ENCODE peak calls at places on chromosomes 1 and 21, in seven cellular contexts. One of them, this sample, is unnamed.

GRCh38 chr1:97505816-97506215 is 415.0 kb downstream of the DPYD start:
- DNase-seq in RWPE1: no peak
- DNase-seq in upper lobe of right lung: no peak
- DNase-seq in adrenal gland: no peak
- DNase-seq in WERI-Rb-1: no peak
- DNase-seq in lower lobe of right lung: no peak
- DNase-seq in NB4: no peak
- DNase-seq in this sample: no peak

GRCh38 chr1:217134857-217135568 is 411.8 kb upstream of the ESRRG start:
- DNase-seq in RWPE1: peak
- DNase-seq in WERI-Rb-1: peak
- DNase-seq in NB4: no peak
- DNase-seq in lower lobe of right lung: no peak
- DNase-seq in upper lobe of right lung: no peak
- DNase-seq in adrenal gland: no peak
- DNase-seq in this sample: no peak

GRCh38 chr1:225911207-225912130 is 12.6 kb downstream of the PYCR2 start:
- DNase-seq in NB4: no peak
- DNase-seq in lower lobe of right lung: peak
- DNase-seq in upper lobe of right lung: peak
- DNase-seq in adrenal gland: peak
- DNase-seq in WERI-Rb-1: no peak
- DNase-seq in RWPE1: no peak
- DNase-seq in this sample: no peak

GRCh38 chr1:215970406-215970805 is 403.3 kb downstream of the KCTD3 start:
- DNase-seq in lower lobe of right lung: no peak
- DNase-seq in upper lobe of right lung: no peak
- DNase-seq in WERI-Rb-1: no peak
- DNase-seq in RWPE1: no peak
- DNase-seq in adrenal gland: no peak
- DNase-seq in NB4: no peak
- DNase-seq in this sample: no peak

GRCh38 chr1:147758379-147759100 is 1.9 kb downstream of the GJA5 start:
- DNase-seq in lower lobe of right lung: no peak
- DNase-seq in upper lobe of right lung: no peak
- DNase-seq in RWPE1: no peak
- DNase-seq in adrenal gland: no peak
- DNase-seq in NB4: no peak
- DNase-seq in WERI-Rb-1: no peak
- DNase-seq in this sample: no peak

GRCh38 chr1:115781830-115782229 is 13.3 kb upstream of the CASQ2 start:
- DNase-seq in lower lobe of right lung: no peak
- DNase-seq in NB4: no peak
- DNase-seq in RWPE1: no peak
- DNase-seq in WERI-Rb-1: no peak
- DNase-seq in adrenal gland: no peak
- DNase-seq in upper lobe of right lung: no peak
- DNase-seq in this sample: no peak

GRCh38 chr1:36486436-36487335 is 4.0 kb upstream of the CSF3R start:
- DNase-seq in lower lobe of right lung: peak
- DNase-seq in NB4: peak
- DNase-seq in upper lobe of right lung: peak
- DNase-seq in WERI-Rb-1: no peak
- DNase-seq in adrenal gland: peak
- DNase-seq in RWPE1: peak
- DNase-seq in this sample: no peak

GRCh38 chr1:46595127-46595526 is 8.9 kb downstream of the MKNK1 start:
- DNase-seq in RWPE1: no peak
- DNase-seq in WERI-Rb-1: no peak
- DNase-seq in adrenal gland: peak
- DNase-seq in upper lobe of right lung: peak
- DNase-seq in NB4: peak
- DNase-seq in lower lobe of right lung: peak
- DNase-seq in this sample: no peak

GRCh38 chr1:8740034-8740449 is 77.4 kb downstream of the RERE start:
- DNase-seq in upper lobe of right lung: no peak
- DNase-seq in lower lobe of right lung: no peak
- DNase-seq in NB4: no peak
- DNase-seq in adrenal gland: no peak
- DNase-seq in WERI-Rb-1: no peak
- DNase-seq in RWPE1: peak
- DNase-seq in this sample: no peak

GRCh38 chr1:164771568-164772350 is 212.8 kb downstream of the PBX1 start:
- DNase-seq in lower lobe of right lung: no peak
- DNase-seq in upper lobe of right lung: no peak
- DNase-seq in NB4: no peak
- DNase-seq in adrenal gland: peak
- DNase-seq in WERI-Rb-1: no peak
- DNase-seq in RWPE1: peak
- DNase-seq in this sample: no peak

GRCh38 chr21:20220586-20220985 is 777.6 kb upstream of the NCAM2 start:
- DNase-seq in RWPE1: no peak
- DNase-seq in upper lobe of right lung: no peak
- DNase-seq in lower lobe of right lung: no peak
- DNase-seq in WERI-Rb-1: no peak
- DNase-seq in NB4: no peak
- DNase-seq in adrenal gland: no peak
- DNase-seq in this sample: no peak

GRCh38 chr21:20215959-20216358 is 782.2 kb upstream of the NCAM2 start:
- DNase-seq in adrenal gland: no peak
- DNase-seq in RWPE1: no peak
- DNase-seq in lower lobe of right lung: no peak
- DNase-seq in NB4: peak
- DNase-seq in upper lobe of right lung: no peak
- DNase-seq in WERI-Rb-1: no peak
- DNase-seq in this sample: no peak
- TF ChIP-seq CTCF in adrenal gland: no peak
- TF ChIP-seq CTCF in RWPE1: no peak
- TF ChIP-seq CTCF in lower lobe of right lung: no peak
- TF ChIP-seq CTCF in NB4: no peak
- TF ChIP-seq CTCF in upper lobe of right lung: no peak
- TF ChIP-seq CTCF in WERI-Rb-1: no peak
- TF ChIP-seq CTCF in this sample: no peak

GRCh38 chr21:41955516-41955915 is 1.7 kb upstream of the C2CD2 start:
- DNase-seq in RWPE1: no peak
- DNase-seq in adrenal gland: no peak
- DNase-seq in NB4: no peak
- DNase-seq in lower lobe of right lung: no peak
- DNase-seq in upper lobe of right lung: no peak
- DNase-seq in WERI-Rb-1: peak
- DNase-seq in this sample: no peak

GRCh38 chr21:41958886-41959563 is 5.2 kb upstream of the C2CD2 start:
- DNase-seq in adrenal gland: peak
- DNase-seq in WERI-Rb-1: no peak
- DNase-seq in NB4: no peak
- DNase-seq in upper lobe of right lung: no peak
- DNase-seq in lower lobe of right lung: no peak
- DNase-seq in RWPE1: peak
- DNase-seq in this sample: no peak

GRCh38 chr21:41960386-41960785 is 6.6 kb upstream of the C2CD2 start:
- DNase-seq in upper lobe of right lung: no peak
- DNase-seq in NB4: no peak
- DNase-seq in WERI-Rb-1: no peak
- DNase-seq in RWPE1: no peak
- DNase-seq in lower lobe of right lung: no peak
- DNase-seq in adrenal gland: no peak
- DNase-seq in this sample: no peak

GRCh38 chr21:41956926-41957729 is 3.3 kb upstream of the C2CD2 start:
- DNase-seq in adrenal gland: peak
- DNase-seq in NB4: peak
- DNase-seq in lower lobe of right lung: no peak
- DNase-seq in RWPE1: peak
- DNase-seq in upper lobe of right lung: no peak
- DNase-seq in WERI-Rb-1: peak
- DNase-seq in this sample: no peak

DNA sequence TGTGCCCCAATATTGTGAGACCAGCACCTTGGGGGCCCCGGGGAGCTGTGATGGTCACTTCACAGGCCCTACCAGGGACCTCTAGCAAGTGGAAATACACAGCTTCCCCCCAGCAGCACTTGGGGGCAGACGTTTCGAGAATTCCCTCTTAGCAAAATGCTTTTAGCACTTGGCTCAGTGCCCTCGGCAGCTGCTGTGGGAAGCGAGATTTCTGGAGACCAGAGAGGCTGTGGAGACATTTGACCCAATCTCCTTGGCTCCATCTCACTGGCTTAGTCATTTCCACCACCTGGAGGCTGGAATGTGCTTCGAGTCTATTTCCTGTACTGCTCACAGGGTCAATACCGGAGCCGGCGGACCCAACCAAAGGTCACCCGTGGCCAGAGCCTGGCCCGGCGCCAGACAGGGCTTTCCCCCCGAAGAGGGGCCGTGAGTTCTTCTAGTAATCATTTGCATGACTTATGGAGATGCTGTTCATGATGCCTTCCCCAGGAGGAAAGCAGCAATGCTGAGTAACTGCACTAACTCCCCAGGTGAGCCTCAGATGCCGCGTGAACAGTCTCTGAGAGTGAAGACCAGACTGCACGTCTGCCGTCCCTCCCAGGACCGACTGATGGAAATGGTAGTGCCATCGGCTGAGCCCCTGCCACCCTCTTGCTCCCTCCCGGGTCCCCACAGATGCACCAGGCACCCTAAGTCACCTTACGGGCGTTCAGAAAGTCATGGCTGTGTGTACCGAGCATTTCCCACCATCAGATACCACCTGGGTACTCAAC is 4.4 kb upstream of the C2CD2 start:
- DNase-seq in upper lobe of right lung: no peak
- DNase-seq in NB4: no peak
- DNase-seq in WERI-Rb-1: peak
- DNase-seq in adrenal gland: peak
- DNase-seq in lower lobe of right lung: no peak
- DNase-seq in RWPE1: peak
- DNase-seq in this sample: no peak
- TF ChIP-seq CTCF in upper lobe of right lung: peak
- TF ChIP-seq CTCF in NB4: no peak
- TF ChIP-seq CTCF in WERI-Rb-1: peak
- TF ChIP-seq CTCF in adrenal gland: peak
- TF ChIP-seq CTCF in lower lobe of right lung: no peak
- TF ChIP-seq CTCF in RWPE1: peak
- TF ChIP-seq CTCF in this sample: no peak

DNA sequence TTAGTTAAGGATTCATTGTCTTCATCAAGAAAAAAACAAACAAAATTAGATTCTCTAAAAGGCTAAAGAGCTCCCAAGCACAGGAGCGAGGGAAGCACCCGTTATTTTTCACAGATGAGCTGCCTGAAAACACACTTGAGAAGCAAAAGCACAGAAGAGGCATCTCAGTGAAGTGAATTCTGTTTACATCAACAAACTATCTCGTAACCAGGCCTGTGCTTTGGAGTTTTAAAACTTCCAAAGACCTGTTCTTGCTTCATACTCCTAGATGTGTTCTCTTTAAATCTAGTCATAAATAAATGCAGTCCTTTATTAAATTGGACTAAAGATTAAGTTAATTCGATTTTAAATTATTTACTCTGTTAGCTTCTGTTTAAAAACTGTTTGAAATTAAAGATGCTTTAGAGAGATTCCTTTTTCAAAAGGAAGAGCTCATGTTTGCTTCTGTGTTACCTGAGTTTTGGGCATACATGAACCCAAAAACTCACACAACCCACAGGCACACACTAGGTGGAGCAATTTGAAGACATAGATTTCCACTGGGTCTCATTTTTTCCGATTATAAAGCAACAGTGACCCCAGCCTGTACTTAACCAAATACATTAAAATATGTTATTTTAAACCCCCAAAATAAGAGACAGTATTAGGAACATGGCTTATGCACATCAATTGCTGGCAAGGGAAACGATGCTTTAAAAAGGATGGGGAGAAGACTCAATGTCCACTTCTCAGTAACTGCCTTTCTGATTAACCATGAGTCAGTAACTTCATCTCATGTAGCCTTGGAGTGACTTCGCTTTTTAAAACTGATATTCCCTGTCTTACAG is 648.2 kb downstream of the SMYD3 start:
- DNase-seq in lower lobe of right lung: no peak
- DNase-seq in adrenal gland: no peak
- DNase-seq in NB4: peak
- DNase-seq in WERI-Rb-1: no peak
- DNase-seq in RWPE1: no peak
- DNase-seq in upper lobe of right lung: no peak
- DNase-seq in this sample: no peak
- TF ChIP-seq CTCF in lower lobe of right lung: no peak
- TF ChIP-seq CTCF in adrenal gland: peak
- TF ChIP-seq CTCF in NB4: peak
- TF ChIP-seq CTCF in WERI-Rb-1: no peak
- TF ChIP-seq CTCF in RWPE1: no peak
- TF ChIP-seq CTCF in upper lobe of right lung: peak
- TF ChIP-seq CTCF in this sample: peak

GRCh38 chr1:21491483-21492170 is 17.6 kb upstream of the ALPL start:
- DNase-seq in NB4: peak
- DNase-seq in upper lobe of right lung: no peak
- DNase-seq in RWPE1: no peak
- DNase-seq in WERI-Rb-1: no peak
- DNase-seq in lower lobe of right lung: no peak
- DNase-seq in adrenal gland: no peak
- DNase-seq in this sample: no peak

GRCh38 chr1:21494196-21494595 is 15.0 kb upstream of the ALPL start:
- DNase-seq in NB4: no peak
- DNase-seq in WERI-Rb-1: no peak
- DNase-seq in RWPE1: no peak
- DNase-seq in lower lobe of right lung: no peak
- DNase-seq in upper lobe of right lung: no peak
- DNase-seq in adrenal gland: no peak
- DNase-seq in this sample: no peak

GRCh38 chr1:21492171-21492625 is 17.0 kb upstream of the ALPL start:
- DNase-seq in lower lobe of right lung: no peak
- DNase-seq in RWPE1: no peak
- DNase-seq in NB4: no peak
- DNase-seq in WERI-Rb-1: no peak
- DNase-seq in adrenal gland: no peak
- DNase-seq in upper lobe of right lung: no peak
- DNase-seq in this sample: no peak

GRCh38 chr1:21489146-21489545 is 20.1 kb upstream of the ALPL start:
- DNase-seq in lower lobe of right lung: no peak
- DNase-seq in adrenal gland: no peak
- DNase-seq in upper lobe of right lung: no peak
- DNase-seq in WERI-Rb-1: no peak
- DNase-seq in NB4: no peak
- DNase-seq in RWPE1: no peak
- DNase-seq in this sample: no peak

DNA sequence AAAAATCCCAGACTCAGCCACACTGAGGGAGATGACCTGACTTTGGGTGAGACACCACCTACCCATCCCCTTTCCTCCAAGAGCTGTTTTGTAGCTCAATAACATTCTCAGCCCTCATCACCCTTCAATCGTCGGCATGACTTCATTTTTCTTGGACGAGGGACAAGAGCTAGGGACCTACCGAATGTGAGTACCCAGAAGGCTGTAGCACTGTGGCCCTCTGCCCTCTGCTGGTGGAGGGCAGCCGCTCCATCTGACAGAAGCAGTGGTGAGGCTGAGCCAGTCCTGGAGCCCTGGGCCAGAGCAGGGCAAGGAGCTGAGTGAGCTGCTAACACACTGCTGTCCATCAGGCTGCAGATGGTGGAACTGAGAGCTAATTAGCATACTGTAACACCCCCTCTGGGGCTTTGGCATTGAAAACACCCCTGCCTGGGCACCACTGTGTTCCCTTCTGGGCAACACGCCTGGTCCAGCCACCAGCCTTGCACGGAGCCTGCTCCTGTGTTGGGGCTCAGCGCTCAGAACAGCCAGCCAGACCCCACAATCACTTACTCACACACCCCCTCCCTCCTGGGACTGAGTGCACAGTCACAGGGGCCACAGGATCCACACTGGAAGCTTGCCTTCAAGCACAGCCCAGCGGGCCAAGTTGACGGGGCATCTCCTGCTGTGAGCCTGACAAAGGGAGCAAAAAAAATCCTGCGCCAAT is 18.3 kb upstream of the ALPL start:
- DNase-seq in adrenal gland: peak
- DNase-seq in upper lobe of right lung: no peak
- DNase-seq in WERI-Rb-1: peak
- DNase-seq in lower lobe of right lung: no peak
- DNase-seq in RWPE1: no peak
- DNase-seq in NB4: peak
- DNase-seq in this sample: no peak
- TF ChIP-seq CTCF in adrenal gland: peak
- TF ChIP-seq CTCF in upper lobe of right lung: peak
- TF ChIP-seq CTCF in WERI-Rb-1: peak
- TF ChIP-seq CTCF in lower lobe of right lung: peak
- TF ChIP-seq CTCF in RWPE1: peak
- TF ChIP-seq CTCF in NB4: peak
- TF ChIP-seq CTCF in this sample: peak

This sample was measured in type B pancreatic cell.